ENCODE peak calls at places on chromosome 3, in four cellular contexts. T, F, S and P are unnamed samples. For H3K36me3, the result is how much of the 10 kb centered on the place peaks cover.

GRCh38 chr3:52636673-52637072 is 49.0 kb downstream of the PBRM1 start:
- DNase-seq in T (no peak), F (no peak), S (no peak), P (no peak)

GRCh38 chr3:9468460-9468859 is 71.0 kb downstream of the SETD5 start:
- DNase-seq in T (no peak), F (no peak), S (no peak), P (no peak)

GRCh38 chr3:149245738-149246451 is 24.3 kb upstream of the CP start:
- DNase-seq in T (no peak), F (no peak), S (no peak), P (no peak)

GRCh38 chr3:129756871-129757270 is 136.6 kb downstream of the TMCC1 start:
- DNase-seq in T (no peak), F (no peak), S (no peak), P (no peak)

GRCh38 chr3:189304465-189305341 is 132.9 kb downstream of the TPRG1 start:
- DNase-seq in T (no peak), F (peak), S (no peak), P (peak)

GRCh38 chr3:52013802-52014598 is 18.3 kb upstream of the RPL29 start:
- DNase-seq in T (no peak), F (no peak), S (no peak), P (no peak)

GRCh38 chr3:71305246-71306206 is 278.0 kb downstream of the FOXP1 start:
- DNase-seq in T (peak), F (no peak), S (no peak), P (peak)

GRCh38 chr3:11248596-11248995 is 23.6 kb upstream of the ATG7 start:
- DNase-seq in T (no peak), F (no peak), S (no peak), P (no peak)

GRCh38 chr3:103052236-103052830 is 617.5 kb downstream of the ZPLD1 start:
- DNase-seq in T (peak), F (no peak), S (no peak), P (peak)

GRCh38 chr3:124026516-124026915 is 34.6 kb upstream of the ROPN1 start:
- DNase-seq in T (no peak), F (no peak), S (no peak), P (no peak)

GRCh38 chr3:143595456-143596077 is 252.7 kb downstream of the SLC9A9 start:
- DNase-seq in T (no peak), F (no peak), S (no peak), P (no peak)

GRCh38 chr3:185988816-185989175 is 51.0 kb upstream of the TRA2B start:
- DNase-seq in T (no peak), F (no peak), S (no peak), P (no peak)

GRCh38 chr3:161851941-161852566 is 355.4 kb downstream of the OTOL1 start:
- DNase-seq in T (peak), F (no peak), S (no peak), P (peak)

GRCh38 chr3:56930706-56931105 is 129.0 kb upstream of the ARHGEF3 start:
- DNase-seq in T (no peak), F (no peak), S (no peak), P (no peak)

GRCh38 chr3:56929809-56930615 is 128.3 kb upstream of the ARHGEF3 start:
- DNase-seq in T (no peak), F (no peak), S (no peak), P (no peak)

GRCh38 chr3:56923546-56924224 is 121.9 kb upstream of the ARHGEF3 start:
- DNase-seq in T (no peak), F (no peak), S (peak), P (peak)

GRCh38 chr3:56928379-56929068 is 126.8 kb upstream of the ARHGEF3 start:
- DNase-seq in T (no peak), F (no peak), S (peak), P (no peak)

GRCh38 chr3:56926513-56927282 is 124.9 kb upstream of the ARHGEF3 start:
- DNase-seq in T (no peak), F (no peak), S (no peak), P (no peak)
- TF ChIP-seq CTCF in T (no peak), F (no peak), S (no peak), P (no peak)

DNA sequence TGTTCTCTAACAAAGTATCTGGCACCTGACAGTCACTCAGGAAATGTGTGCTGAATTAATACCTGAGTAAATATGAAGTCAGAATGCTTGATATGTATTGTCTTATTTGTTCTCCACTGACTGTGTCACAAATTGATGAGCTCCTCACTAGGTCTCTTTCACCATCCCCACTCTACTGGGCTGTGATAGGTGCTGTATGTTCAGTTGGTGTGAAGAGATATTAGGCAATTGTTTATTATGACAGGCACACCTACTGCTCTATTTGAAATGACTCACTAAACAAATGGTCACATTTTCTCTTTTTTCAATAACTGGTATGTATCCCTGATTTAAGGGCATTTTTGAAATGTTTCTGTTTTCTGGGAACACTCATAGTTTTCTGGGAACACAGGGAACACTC is 25.2 kb upstream of the CCDC39 start:
- DNase-seq in T (no peak), F (no peak), S (no peak), P (no peak)
- H3K36me3 ChIP-seq in T (under half), F (under half), S (under half), P (under half)

DNA sequence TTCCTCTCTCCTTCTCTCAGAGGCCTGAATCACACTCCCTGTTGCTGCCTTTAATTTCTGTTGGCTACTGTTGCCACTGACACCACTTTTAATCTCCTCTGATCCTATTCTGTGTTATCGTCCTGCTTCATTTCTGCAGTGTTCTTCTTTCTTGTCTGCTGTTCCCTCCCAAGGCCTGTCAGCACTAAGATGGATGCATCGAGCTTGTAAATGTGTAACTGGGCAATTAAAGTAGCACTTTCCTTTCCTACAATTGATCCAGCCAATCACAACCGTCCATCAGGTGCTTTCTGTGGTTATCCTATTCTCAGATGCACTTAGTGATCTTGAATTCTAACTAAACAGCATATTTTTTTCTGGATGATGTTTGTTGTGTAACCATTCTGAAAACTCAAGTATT is 71.4 kb upstream of the VEPH1 start:
- DNase-seq in T (no peak), F (no peak), S (no peak), P (no peak)
- H3K4me3 ChIP-seq in T (no peak), F (no peak), S (no peak), P (no peak)

DNA sequence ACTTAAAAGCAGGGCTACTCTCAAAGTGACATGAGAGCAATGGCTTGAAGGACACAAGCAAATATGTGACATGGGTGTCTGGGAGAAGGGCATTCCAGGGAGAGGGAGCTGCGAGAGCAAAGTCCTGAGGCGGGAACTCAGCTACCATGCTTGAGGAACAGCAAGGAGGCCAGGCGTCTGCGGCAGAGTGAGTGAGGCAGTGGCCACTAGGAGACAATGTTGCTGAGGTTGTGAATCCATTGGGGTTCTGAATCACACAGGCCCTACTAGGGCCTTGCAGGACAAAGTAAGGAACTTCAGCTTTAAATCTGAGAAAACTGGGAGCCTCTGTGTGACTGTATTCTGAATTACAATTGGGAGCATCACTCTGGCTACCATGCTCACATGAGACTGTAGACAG is 94.1 kb upstream of the PRICKLE2 start:
- DNase-seq in T (no peak), F (no peak), S (no peak), P (no peak)
- TF ChIP-seq CTCF in T (no peak), F (no peak), S (no peak), P (no peak)

GRCh38 chr3:134161817-134162396 is 88.8 kb downstream of the RYK start:
- DNase-seq in T (no peak), F (no peak), S (no peak), P (no peak)
- H3K36me3 ChIP-seq in T (half or more), F (under half), S (under half), P (under half)

GRCh38 chr3:82262193-82262592 is 500.7 kb upstream of the GBE1 start:
- DNase-seq in T (no peak), F (no peak), S (no peak), P (no peak)
- H3K4me3 ChIP-seq in T (no peak), F (no peak), S (no peak), P (no peak)

GRCh38 chr3:28268989-28269388 is 27.6 kb downstream of the CMC1 start:
- DNase-seq in T (no peak), F (no peak), S (no peak), P (no peak)
- TF ChIP-seq CTCF in T (no peak), F (no peak), S (peak), P (no peak)

GRCh38 chr3:177212278-177212610 is 15.0 kb upstream of the TBL1XR1 start:
- DNase-seq in T (no peak), F (no peak), S (no peak), P (no peak)

GRCh38 chr3:177209509-177209908 is 12.2 kb upstream of the TBL1XR1 start:
- DNase-seq in T (no peak), F (no peak), S (no peak), P (no peak)

GRCh38 chr3:177212756-177213155 is 15.5 kb upstream of the TBL1XR1 start:
- DNase-seq in T (no peak), F (no peak), S (no peak), P (no peak)

GRCh38 chr3:177211503-177212277 is 14.4 kb upstream of the TBL1XR1 start:
- DNase-seq in T (no peak), F (peak), S (no peak), P (no peak)

DNA sequence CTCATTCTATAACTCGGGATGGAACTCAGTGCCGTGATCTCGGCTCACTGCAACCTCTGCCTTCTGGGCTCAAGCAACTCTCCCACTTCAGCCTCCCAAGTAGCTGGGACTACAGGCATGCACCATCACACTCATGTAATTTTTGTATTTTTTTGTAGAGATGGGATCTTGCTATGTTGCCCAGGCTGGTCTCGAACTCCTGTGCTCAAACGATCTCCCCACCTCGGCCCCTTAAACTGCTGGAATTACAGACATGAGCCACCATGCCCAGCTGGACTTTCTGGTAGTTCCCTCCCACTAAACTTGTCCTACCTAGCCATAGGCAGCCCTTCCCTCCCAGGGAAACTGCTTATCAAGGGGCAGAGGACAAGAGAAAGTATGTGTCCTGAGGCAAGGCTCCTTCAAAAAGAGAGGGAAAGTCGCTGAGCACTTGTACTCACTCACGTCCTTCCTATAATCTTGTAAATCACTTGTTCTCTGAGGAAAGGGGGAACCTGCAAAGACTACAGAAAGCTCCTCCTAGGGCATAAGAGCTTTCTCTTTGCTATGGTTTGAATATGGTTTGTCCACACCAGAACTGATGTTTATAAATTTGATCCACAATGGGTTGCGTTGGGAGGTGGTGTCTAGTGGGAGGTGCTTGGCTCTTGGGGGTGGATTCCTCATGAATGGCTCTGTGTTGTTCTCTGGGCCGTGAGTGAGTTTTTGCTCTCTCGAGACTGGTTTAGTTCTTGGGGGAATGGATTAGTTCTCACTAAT is 13.6 kb upstream of the TBL1XR1 start:
- DNase-seq in T (no peak), F (no peak), S (no peak), P (no peak)
- H3K36me3 ChIP-seq in T (under half), F (under half), S (under half), P (under half)

GRCh38 chr3:28574036-28574435 is 225.4 kb upstream of the AZI2 start:
- DNase-seq in T (no peak), F (no peak), S (no peak), P (no peak)
- H3K4me3 ChIP-seq in T (no peak), F (no peak), S (no peak), P (no peak)